ENCODE peak calls at places on chromosomes 2 and 18, in ten cellular contexts. One of them, this sample, is unnamed.
A peak's percentile ranks its signal among the peaks of the same experiment; 100 is the strongest.

GRCh38 chr18:54223568-54224241 is 764 bp downstream of the MBD2 start:
- DNase-seq in memory B cell: peak; percentile 24
- DNase-seq in mesendoderm: peak; percentile 45
- DNase-seq in germinal center: peak; percentile 47
- DNase-seq in GM23248: peak; percentile 95
- DNase-seq in NCI-H1092 treated with DMSO at 0.1 percent for 48 hours: peak; percentile 59
- DNase-seq in ascending aorta: peak; percentile 17
- DNase-seq in midbrain: no peak
- DNase-seq in cerebellar cortex: peak; percentile 31
- DNase-seq in dorsolateral prefrontal cortex: peak; percentile 50
- DNase-seq in this sample: peak; percentile 27

GRCh38 chr18:59993560-59993959 is 93.8 kb downstream of the PMAIP1 start:
- DNase-seq in midbrain: no peak
- DNase-seq in ascending aorta: no peak
- DNase-seq in cerebellar cortex: no peak
- DNase-seq in NCI-H1092 treated with DMSO at 0.1 percent for 48 hours: no peak
- DNase-seq in dorsolateral prefrontal cortex: no peak
- DNase-seq in germinal center: no peak
- DNase-seq in memory B cell: no peak
- DNase-seq in GM23248: no peak
- DNase-seq in mesendoderm: no peak
- DNase-seq in this sample: no peak

GRCh38 chr2:98118161-98118560 is 31.2 kb downstream of the VWA3B start:
- DNase-seq in cerebellar cortex: no peak
- DNase-seq in midbrain: no peak
- DNase-seq in mesendoderm: no peak
- DNase-seq in NCI-H1092 treated with DMSO at 0.1 percent for 48 hours: no peak
- DNase-seq in GM23248: peak; percentile 13
- DNase-seq in germinal center: no peak
- DNase-seq in dorsolateral prefrontal cortex: no peak
- DNase-seq in memory B cell: no peak
- DNase-seq in ascending aorta: no peak
- DNase-seq in this sample: no peak

GRCh38 chr2:231907765-231908164 is 18.4 kb downstream of the NPPC start:
- DNase-seq in memory B cell: no peak
- DNase-seq in dorsolateral prefrontal cortex: no peak
- DNase-seq in mesendoderm: no peak
- DNase-seq in GM23248: no peak
- DNase-seq in midbrain: no peak
- DNase-seq in ascending aorta: no peak
- DNase-seq in germinal center: no peak
- DNase-seq in cerebellar cortex: no peak
- DNase-seq in NCI-H1092 treated with DMSO at 0.1 percent for 48 hours: no peak
- DNase-seq in this sample: no peak

GRCh38 chr2:163465440-163465839 is 270.4 kb downstream of the FIGN start:
- DNase-seq in GM23248: no peak
- DNase-seq in ascending aorta: no peak
- DNase-seq in NCI-H1092 treated with DMSO at 0.1 percent for 48 hours: no peak
- DNase-seq in cerebellar cortex: peak; percentile 62
- DNase-seq in germinal center: no peak
- DNase-seq in memory B cell: no peak
- DNase-seq in mesendoderm: no peak
- DNase-seq in dorsolateral prefrontal cortex: no peak
- DNase-seq in midbrain: no peak
- DNase-seq in this sample: no peak

GRCh38 chr2:26018184-26018716 is 15.6 kb upstream of the RAB10 start:
- DNase-seq in germinal center: no peak
- DNase-seq in dorsolateral prefrontal cortex: peak; percentile 63
- DNase-seq in ascending aorta: peak; percentile 70
- DNase-seq in cerebellar cortex: no peak
- DNase-seq in midbrain: peak; percentile 21
- DNase-seq in NCI-H1092 treated with DMSO at 0.1 percent for 48 hours: peak; percentile 5
- DNase-seq in mesendoderm: peak; percentile 85
- DNase-seq in GM23248: peak; percentile 96
- DNase-seq in memory B cell: no peak
- DNase-seq in this sample: peak; percentile 78

GRCh38 chr2:69556008-69556407 is 87.5 kb downstream of the AAK1 start:
- DNase-seq in GM23248: no peak
- DNase-seq in ascending aorta: no peak
- DNase-seq in midbrain: no peak
- DNase-seq in mesendoderm: no peak
- DNase-seq in germinal center: no peak
- DNase-seq in memory B cell: no peak
- DNase-seq in cerebellar cortex: no peak
- DNase-seq in NCI-H1092 treated with DMSO at 0.1 percent for 48 hours: no peak
- DNase-seq in dorsolateral prefrontal cortex: no peak
- DNase-seq in this sample: no peak

GRCh38 chr2:204066051-204066450 is 129.5 kb downstream of the ICOS start:
- DNase-seq in NCI-H1092 treated with DMSO at 0.1 percent for 48 hours: no peak
- DNase-seq in memory B cell: no peak
- DNase-seq in ascending aorta: no peak
- DNase-seq in GM23248: no peak
- DNase-seq in mesendoderm: no peak
- DNase-seq in midbrain: no peak
- DNase-seq in germinal center: no peak
- DNase-seq in dorsolateral prefrontal cortex: no peak
- DNase-seq in cerebellar cortex: no peak
- DNase-seq in this sample: no peak

GRCh38 chr18:10147752-10148151 is 233.9 kb downstream of the VAPA start:
- DNase-seq in dorsolateral prefrontal cortex: no peak
- DNase-seq in midbrain: no peak
- DNase-seq in mesendoderm: no peak
- DNase-seq in NCI-H1092 treated with DMSO at 0.1 percent for 48 hours: no peak
- DNase-seq in germinal center: no peak
- DNase-seq in ascending aorta: no peak
- DNase-seq in GM23248: no peak
- DNase-seq in cerebellar cortex: no peak
- DNase-seq in memory B cell: no peak
- DNase-seq in this sample: no peak

GRCh38 chr2:217033191-217033590 is 173.3 kb upstream of the TNP1 start:
- DNase-seq in cerebellar cortex: no peak
- DNase-seq in ascending aorta: no peak
- DNase-seq in NCI-H1092 treated with DMSO at 0.1 percent for 48 hours: no peak
- DNase-seq in midbrain: no peak
- DNase-seq in dorsolateral prefrontal cortex: no peak
- DNase-seq in GM23248: no peak
- DNase-seq in memory B cell: no peak
- DNase-seq in mesendoderm: no peak
- DNase-seq in germinal center: no peak
- DNase-seq in this sample: peak; percentile 10

GRCh38 chr18:42274488-42275137 is 319.6 kb downstream of the PIK3C3 start:
- DNase-seq in mesendoderm: peak; percentile 70
- DNase-seq in germinal center: no peak
- DNase-seq in dorsolateral prefrontal cortex: no peak
- DNase-seq in GM23248: peak; percentile 30
- DNase-seq in memory B cell: no peak
- DNase-seq in cerebellar cortex: peak; percentile 24
- DNase-seq in midbrain: no peak
- DNase-seq in NCI-H1092 treated with DMSO at 0.1 percent for 48 hours: peak; percentile 29
- DNase-seq in ascending aorta: no peak
- DNase-seq in this sample: peak; percentile 16

GRCh38 chr18:3075491-3075890 is 62.5 kb upstream of the LPIN2 start:
- DNase-seq in NCI-H1092 treated with DMSO at 0.1 percent for 48 hours: no peak
- DNase-seq in GM23248: no peak
- DNase-seq in dorsolateral prefrontal cortex: no peak
- DNase-seq in mesendoderm: peak; percentile 41
- DNase-seq in ascending aorta: no peak
- DNase-seq in germinal center: no peak
- DNase-seq in cerebellar cortex: no peak
- DNase-seq in midbrain: no peak
- DNase-seq in memory B cell: no peak
- DNase-seq in this sample: no peak

GRCh38 chr2:46296216-46296839 is 879 bp upstream of the EPAS1 start:
- DNase-seq in GM23248: no peak
- DNase-seq in NCI-H1092 treated with DMSO at 0.1 percent for 48 hours: no peak
- DNase-seq in germinal center: peak; percentile 37
- DNase-seq in midbrain: peak; percentile 9
- DNase-seq in cerebellar cortex: peak; percentile 8
- DNase-seq in ascending aorta: no peak
- DNase-seq in mesendoderm: peak; percentile 42
- DNase-seq in memory B cell: peak; percentile 16
- DNase-seq in dorsolateral prefrontal cortex: no peak
- DNase-seq in this sample: peak; percentile 60

GRCh38 chr18:48806551-48807261 is 144.1 kb downstream of the SMAD7 start:
- DNase-seq in GM23248: peak; percentile 64
- DNase-seq in NCI-H1092 treated with DMSO at 0.1 percent for 48 hours: no peak
- DNase-seq in cerebellar cortex: no peak
- DNase-seq in dorsolateral prefrontal cortex: no peak
- DNase-seq in mesendoderm: peak; percentile 26
- DNase-seq in memory B cell: no peak
- DNase-seq in ascending aorta: no peak
- DNase-seq in germinal center: no peak
- DNase-seq in midbrain: no peak
- DNase-seq in this sample: no peak

GRCh38 chr2:212968284-212969081 is 182.9 kb downstream of the IKZF2 start:
- DNase-seq in mesendoderm: no peak
- DNase-seq in germinal center: no peak
- DNase-seq in cerebellar cortex: no peak
- DNase-seq in NCI-H1092 treated with DMSO at 0.1 percent for 48 hours: no peak
- DNase-seq in ascending aorta: no peak
- DNase-seq in midbrain: no peak
- DNase-seq in memory B cell: no peak
- DNase-seq in dorsolateral prefrontal cortex: no peak
- DNase-seq in GM23248: peak; percentile 53
- DNase-seq in this sample: peak; percentile 22

GRCh38 chr2:18378020-18378653 is 182.3 kb downstream of the RDH14 start:
- DNase-seq in germinal center: peak; percentile 34
- DNase-seq in midbrain: peak; percentile 43
- DNase-seq in dorsolateral prefrontal cortex: peak; percentile 7
- DNase-seq in memory B cell: peak; percentile 20
- DNase-seq in cerebellar cortex: peak; percentile 53
- DNase-seq in mesendoderm: peak; percentile 67
- DNase-seq in ascending aorta: no peak
- DNase-seq in GM23248: peak; percentile 70
- DNase-seq in NCI-H1092 treated with DMSO at 0.1 percent for 48 hours: peak; percentile 32
- DNase-seq in this sample: peak; percentile 37

GRCh38 chr2:74227646-74228045 is 29.2 kb downstream of the MTHFD2 start:
- DNase-seq in memory B cell: no peak
- DNase-seq in cerebellar cortex: no peak
- DNase-seq in dorsolateral prefrontal cortex: no peak
- DNase-seq in NCI-H1092 treated with DMSO at 0.1 percent for 48 hours: no peak
- DNase-seq in mesendoderm: peak; percentile 56
- DNase-seq in midbrain: no peak
- DNase-seq in GM23248: no peak
- DNase-seq in ascending aorta: no peak
- DNase-seq in germinal center: no peak
- DNase-seq in this sample: peak; percentile 64

GRCh38 chr2:61090386-61090921 is 24.8 kb downstream of the SANBR start:
- DNase-seq in germinal center: no peak
- DNase-seq in ascending aorta: no peak
- DNase-seq in dorsolateral prefrontal cortex: no peak
- DNase-seq in cerebellar cortex: no peak
- DNase-seq in memory B cell: no peak
- DNase-seq in GM23248: peak; percentile 12
- DNase-seq in midbrain: no peak
- DNase-seq in NCI-H1092 treated with DMSO at 0.1 percent for 48 hours: no peak
- DNase-seq in mesendoderm: peak; percentile 20
- DNase-seq in this sample: peak; percentile 5

GRCh38 chr2:21895200-21895599 is 771.4 kb downstream of the TDRD15 start:
- DNase-seq in dorsolateral prefrontal cortex: no peak
- DNase-seq in GM23248: no peak
- DNase-seq in germinal center: no peak
- DNase-seq in memory B cell: no peak
- DNase-seq in NCI-H1092 treated with DMSO at 0.1 percent for 48 hours: no peak
- DNase-seq in cerebellar cortex: no peak
- DNase-seq in mesendoderm: no peak
- DNase-seq in midbrain: no peak
- DNase-seq in ascending aorta: no peak
- DNase-seq in this sample: no peak

GRCh38 chr2:15784106-15784885 is 156.1 kb upstream of the MYCN start:
- DNase-seq in cerebellar cortex: no peak
- DNase-seq in midbrain: no peak
- DNase-seq in memory B cell: no peak
- DNase-seq in germinal center: no peak
- DNase-seq in GM23248: no peak
- DNase-seq in ascending aorta: no peak
- DNase-seq in dorsolateral prefrontal cortex: no peak
- DNase-seq in NCI-H1092 treated with DMSO at 0.1 percent for 48 hours: no peak
- DNase-seq in mesendoderm: no peak
- DNase-seq in this sample: no peak

GRCh38 chr2:120204417-120204816 is 18.8 kb downstream of the TMEM185B start:
- DNase-seq in midbrain: no peak
- DNase-seq in GM23248: no peak
- DNase-seq in cerebellar cortex: no peak
- DNase-seq in dorsolateral prefrontal cortex: no peak
- DNase-seq in memory B cell: no peak
- DNase-seq in NCI-H1092 treated with DMSO at 0.1 percent for 48 hours: no peak
- DNase-seq in germinal center: no peak
- DNase-seq in mesendoderm: no peak
- DNase-seq in ascending aorta: no peak
- DNase-seq in this sample: no peak

GRCh38 chr2:149800624-149801220 is 213.1 kb upstream of the MMADHC start:
- DNase-seq in ascending aorta: no peak
- DNase-seq in memory B cell: no peak
- DNase-seq in mesendoderm: peak; percentile 37
- DNase-seq in cerebellar cortex: peak; percentile 28
- DNase-seq in dorsolateral prefrontal cortex: no peak
- DNase-seq in midbrain: no peak
- DNase-seq in NCI-H1092 treated with DMSO at 0.1 percent for 48 hours: no peak
- DNase-seq in GM23248: no peak
- DNase-seq in germinal center: no peak
- DNase-seq in this sample: peak; percentile 69

GRCh38 chr2:84314901-84315330 is 144.2 kb downstream of the SUCLG1 start:
- DNase-seq in mesendoderm: peak; percentile 89
- DNase-seq in midbrain: peak; percentile 83
- DNase-seq in memory B cell: peak; percentile 36
- DNase-seq in germinal center: peak; percentile 50
- DNase-seq in ascending aorta: no peak
- DNase-seq in GM23248: peak; percentile 80
- DNase-seq in dorsolateral prefrontal cortex: peak; percentile 85
- DNase-seq in NCI-H1092 treated with DMSO at 0.1 percent for 48 hours: peak; percentile 61
- DNase-seq in cerebellar cortex: peak; percentile 63
- DNase-seq in this sample: peak; percentile 93

GRCh38 chr2:227826019-227826521 is 12.4 kb downstream of the CCL20 start:
- DNase-seq in midbrain: peak; percentile 50
- DNase-seq in germinal center: no peak
- DNase-seq in GM23248: no peak
- DNase-seq in dorsolateral prefrontal cortex: peak; percentile 11
- DNase-seq in mesendoderm: no peak
- DNase-seq in NCI-H1092 treated with DMSO at 0.1 percent for 48 hours: no peak
- DNase-seq in ascending aorta: no peak
- DNase-seq in cerebellar cortex: no peak
- DNase-seq in memory B cell: no peak
- DNase-seq in this sample: no peak

GRCh38 chr2:9952286-9952737 is 819 bp downstream of the GRHL1 start:
- DNase-seq in cerebellar cortex: peak; percentile 11
- DNase-seq in dorsolateral prefrontal cortex: no peak
- DNase-seq in germinal center: no peak
- DNase-seq in NCI-H1092 treated with DMSO at 0.1 percent for 48 hours: no peak
- DNase-seq in midbrain: no peak
- DNase-seq in memory B cell: no peak
- DNase-seq in ascending aorta: no peak
- DNase-seq in GM23248: no peak
- DNase-seq in mesendoderm: peak; percentile 8
- DNase-seq in this sample: no peak

GRCh38 chr18:25299426-25299825 is 52.5 kb downstream of the ZNF521 start:
- DNase-seq in germinal center: no peak
- DNase-seq in cerebellar cortex: no peak
- DNase-seq in GM23248: peak; percentile 87
- DNase-seq in mesendoderm: no peak
- DNase-seq in memory B cell: no peak
- DNase-seq in NCI-H1092 treated with DMSO at 0.1 percent for 48 hours: no peak
- DNase-seq in midbrain: no peak
- DNase-seq in ascending aorta: no peak
- DNase-seq in dorsolateral prefrontal cortex: no peak
- DNase-seq in this sample: no peak

GRCh38 chr18:37247499-37248161 is 318.0 kb downstream of the CELF4 start:
- DNase-seq in memory B cell: no peak
- DNase-seq in midbrain: no peak
- DNase-seq in mesendoderm: no peak
- DNase-seq in cerebellar cortex: no peak
- DNase-seq in NCI-H1092 treated with DMSO at 0.1 percent for 48 hours: no peak
- DNase-seq in dorsolateral prefrontal cortex: no peak
- DNase-seq in GM23248: no peak
- DNase-seq in germinal center: no peak
- DNase-seq in ascending aorta: no peak
- DNase-seq in this sample: no peak

GRCh38 chr2:85248741-85249524 is 78.9 kb downstream of the TGOLN2 start:
- DNase-seq in ascending aorta: no peak
- DNase-seq in cerebellar cortex: no peak
- DNase-seq in GM23248: peak; percentile 90
- DNase-seq in memory B cell: no peak
- DNase-seq in midbrain: no peak
- DNase-seq in dorsolateral prefrontal cortex: no peak
- DNase-seq in germinal center: no peak
- DNase-seq in mesendoderm: peak; percentile 61
- DNase-seq in NCI-H1092 treated with DMSO at 0.1 percent for 48 hours: peak; percentile 5
- DNase-seq in this sample: no peak